ENCODE peak calls at places on chromosomes 6 and 20, in four cellular contexts. F, N, B and C are unnamed samples.

GRCh38 chr6:62819640-62820039 is 391.6 kb upstream of the FKBP1C start:
- DNase-seq in N (no peak), F (no peak), B (no peak), C (no peak)

GRCh38 chr20:57950764-57951163 is 240.9 kb upstream of the PMEPA1 start:
- DNase-seq in B (no peak), N (no peak), F (no peak), C (no peak)

GRCh38 chr6:159935065-159935464 is 33.8 kb upstream of the IGF2R start:
- DNase-seq in B (no peak), F (no peak), N (no peak), C (no peak)

GRCh38 chr6:56507517-56507916 is 135.2 kb downstream of the DST start:
- DNase-seq in B (no peak), N (no peak), F (peak; percentile 56), C (peak; percentile 30)

GRCh38 chr20:41900292-41900691 is 282.1 kb upstream of the CHD6 start:
- DNase-seq in F (no peak), N (no peak), B (no peak), C (no peak)

GRCh38 chr20:25249198-25249931 is 1.5 kb downstream of the PYGB start:
- DNase-seq in N (no peak), B (no peak), F (no peak), C (no peak)

GRCh38 chr6:166757226-166758135 is 130.4 kb upstream of the RPS6KA2 start:
- DNase-seq in F (no peak), B (peak; percentile 51), N (peak; percentile 41), C (no peak)

GRCh38 chr6:16711551-16712249 is 49.6 kb downstream of the ATXN1 start:
- DNase-seq in N (no peak), F (no peak), B (no peak), C (no peak)

GRCh38 chr20:14444106-14444505 is 106.7 kb upstream of the FLRT3 start:
- DNase-seq in F (no peak), N (no peak), B (no peak), C (no peak)

GRCh38 chr6:25054469-25054868 is 118.7 kb upstream of the RIPOR2 start:
- DNase-seq in N (no peak), B (no peak), F (no peak), C (no peak)

GRCh38 chr20:24332956-24333355 is 136.5 kb upstream of the SYNDIG1 start:
- DNase-seq in B (no peak), F (no peak), N (no peak), C (no peak)

GRCh38 chr6:152948150-152948768 is 34.6 kb downstream of the FBXO5 start:
- DNase-seq in F (no peak), N (peak; percentile 60), B (peak; percentile 56), C (no peak)

GRCh38 chr6:3229566-3230274 is 2.3 kb upstream of the TUBB2B start:
- DNase-seq in F (no peak), N (peak; percentile 46), B (peak; percentile 75), C (no peak)

GRCh38 chr20:35660122-35660937 is 4.4 kb downstream of the CPNE1 start:
- DNase-seq in F (no peak), N (no peak), B (no peak), C (no peak)

GRCh38 chr20:58306421-58307261 is 2.9 kb upstream of the RAB22A start:
- DNase-seq in B (no peak), N (no peak), F (peak; percentile 60), C (peak; percentile 69)

GRCh38 chr20:31664696-31665354 is 27.1 kb downstream of the COX4I2 start:
- DNase-seq in F (peak; percentile 66), B (no peak), N (no peak), C (peak; percentile 47)
- H3K4me1 ChIP-seq in F (peaks cover 51% of the 10 kb centered on the region), B (peaks cover 11% of the 10 kb centered on the region), N (peaks cover 6% of the 10 kb centered on the region), C (peaks cover 81% of the 10 kb centered on the region)

GRCh38 chr6:108961077-108961476 is 112.9 kb downstream of the ARMC2 start:
- DNase-seq in B (no peak), F (no peak), N (no peak), C (no peak)

GRCh38 chr6:108957221-108957620 is 109.0 kb downstream of the ARMC2 start:
- DNase-seq in N (no peak), F (no peak), B (peak; percentile 21), C (no peak)

GRCh38 chr6:108960601-108961000 is 112.4 kb downstream of the ARMC2 start:
- DNase-seq in B (no peak), N (no peak), F (no peak), C (no peak)

GRCh38 chr6:108959972-108960582 is 111.9 kb downstream of the ARMC2 start:
- DNase-seq in B (no peak), F (no peak), N (no peak), C (no peak)

DNA sequence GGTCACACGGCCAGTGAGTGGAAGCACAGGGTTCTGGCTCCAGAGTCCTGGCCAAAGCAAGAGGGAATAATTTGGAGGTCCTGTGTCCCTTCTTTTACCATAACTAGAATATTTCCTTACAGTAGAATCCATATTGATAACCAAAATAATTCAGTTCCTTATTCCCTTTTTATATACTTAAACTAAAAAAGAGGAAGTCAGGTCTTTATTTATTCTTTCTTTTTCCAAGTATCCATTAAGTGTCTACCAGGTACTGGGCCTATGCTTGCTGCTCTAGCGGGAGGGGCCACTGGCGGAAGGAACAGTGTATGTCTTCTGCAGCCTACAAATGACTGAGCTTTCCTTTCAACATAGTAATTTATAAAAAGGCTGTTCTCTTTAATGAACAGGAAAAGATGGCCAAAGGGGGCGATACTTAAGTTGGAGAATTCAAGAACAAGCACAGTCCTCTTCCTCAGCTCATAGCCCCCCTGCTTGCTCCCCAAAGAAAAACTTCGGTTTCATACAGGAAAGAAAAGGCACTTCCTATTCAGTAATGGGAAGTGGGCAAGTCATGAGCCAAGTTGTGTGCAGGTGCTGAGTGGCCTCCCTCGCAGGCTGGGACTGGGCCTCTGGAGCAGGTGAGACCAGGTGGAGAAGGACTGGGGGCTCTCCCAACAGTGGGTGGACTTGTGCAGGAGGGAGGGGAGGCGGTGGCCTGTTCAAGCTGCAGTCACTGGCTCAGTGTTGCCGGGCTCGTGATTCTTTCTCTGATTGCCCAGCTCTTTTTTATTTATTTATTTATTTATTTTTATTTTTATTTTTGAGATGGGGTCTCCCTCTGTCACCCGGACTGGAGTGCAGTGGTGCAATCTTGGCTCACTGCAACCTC is 110.9 kb downstream of the ARMC2 start:
- DNase-seq in F (no peak), N (no peak), B (no peak), C (no peak)
- H3K4me3 ChIP-seq in F (no peak overlapping the region), N (no peak overlapping the region), B (no peak overlapping the region), C (no peak overlapping the region)

GRCh38 chr6:32950449-32950848 is 2.4 kb downstream of the HLA-DMA start:
- DNase-seq in N (no peak), F (no peak), B (no peak), C (no peak)
- H3K27ac ChIP-seq in N (no peak overlapping the region), F (no peak overlapping the region), B (no peak overlapping the region), C (no peak overlapping the region)

GRCh38 chr6:111773501-111774345 is 99.5 kb downstream of the FYN start:
- DNase-seq in B (no peak), N (no peak), F (no peak), C (no peak)
- H3K4me1 ChIP-seq in B (peaks cover 18% of the 10 kb centered on the region), N (no peaks in the 10 kb centered on the region), F (no peaks in the 10 kb centered on the region), C (no peaks in the 10 kb centered on the region)

GRCh38 chr6:20364327-20364726 is 37.4 kb upstream of the E2F3 start:
- DNase-seq in F (no peak), B (no peak), N (no peak), C (no peak)

GRCh38 chr6:20362623-20363022 is 39.1 kb upstream of the E2F3 start:
- DNase-seq in N (no peak), F (no peak), B (no peak), C (no peak)

GRCh38 chr6:20365456-20365855 is 36.2 kb upstream of the E2F3 start:
- DNase-seq in B (no peak), N (no peak), F (no peak), C (no peak)

GRCh38 chr6:20367716-20368485 is 33.8 kb upstream of the E2F3 start:
- DNase-seq in B (no peak), N (no peak), F (no peak), C (no peak)

DNA sequence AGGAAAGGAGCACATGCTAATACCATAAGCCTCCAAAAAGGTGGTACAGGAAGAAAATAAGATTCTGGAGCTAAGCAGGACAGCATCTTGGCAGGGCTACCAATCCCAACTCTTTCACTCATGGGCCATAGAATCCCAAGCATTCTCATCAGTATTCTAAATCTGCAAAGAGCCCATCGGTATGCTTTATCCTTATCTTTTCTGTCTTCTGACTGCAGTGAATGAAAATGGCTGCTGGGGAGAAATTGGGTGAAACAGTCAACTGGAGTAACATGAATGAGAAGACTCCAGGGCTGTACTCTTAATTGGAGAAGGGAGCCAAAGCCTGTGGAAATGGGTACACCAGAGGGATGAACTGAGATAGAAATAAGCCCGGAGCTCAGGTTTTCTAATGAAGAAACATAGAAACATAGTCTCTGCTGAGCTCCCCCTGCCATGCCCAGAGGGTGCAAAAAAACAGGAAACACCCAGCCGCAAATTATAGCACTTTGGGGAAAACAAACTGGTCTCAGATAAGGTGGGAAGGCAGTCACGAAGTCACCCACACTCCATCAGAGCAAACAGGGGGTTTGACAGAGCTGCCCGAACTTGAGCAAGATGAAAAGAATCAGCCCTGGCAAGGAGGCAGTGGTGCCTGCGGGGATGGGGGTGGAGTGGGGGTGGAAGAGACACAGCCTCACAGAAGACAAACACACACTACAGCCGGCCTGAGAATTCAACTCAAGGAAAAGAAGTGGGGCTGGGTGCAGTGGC is 35.4 kb upstream of the E2F3 start:
- DNase-seq in B (no peak), N (no peak), F (no peak), C (no peak)
- H3K4me3 ChIP-seq in B (no peak overlapping the region), N (no peak overlapping the region), F (no peak overlapping the region), C (no peak overlapping the region)

DNA sequence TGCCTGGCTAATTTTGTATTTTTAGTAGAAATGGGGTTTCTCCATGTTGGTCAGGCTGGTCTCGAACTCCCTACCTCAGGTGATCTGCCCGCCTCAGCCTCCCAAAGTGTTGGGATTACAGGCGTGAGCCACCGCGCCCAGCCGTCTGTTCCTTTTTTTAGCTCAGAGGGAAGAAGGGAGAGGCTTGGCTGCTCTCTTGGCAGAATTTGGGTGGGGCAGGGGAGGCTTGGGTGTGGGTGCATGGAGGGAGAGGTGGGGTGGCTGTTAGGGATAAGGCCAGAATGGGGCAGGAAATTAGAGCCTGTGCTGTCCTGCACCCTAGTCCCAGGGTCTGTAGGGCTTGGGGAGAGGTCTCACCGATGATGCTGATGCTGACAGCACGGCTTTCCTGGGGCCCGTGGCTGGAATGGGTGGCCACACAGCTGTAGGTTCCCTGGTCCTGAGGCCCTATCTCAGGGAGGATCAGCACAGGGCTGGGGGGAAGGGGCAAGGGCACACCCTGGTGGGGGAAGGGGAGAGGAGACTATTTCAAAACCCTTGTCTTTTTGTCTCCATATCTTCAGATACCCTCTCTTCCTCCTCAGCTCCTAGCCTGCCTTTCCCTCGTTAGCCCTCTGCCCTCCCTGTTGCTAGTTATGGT is 2.0 kb downstream of the AGER start:
- DNase-seq in B (no peak), F (no peak), N (no peak), C (no peak)
- H3K27ac ChIP-seq in B (no peak overlapping the region), F (no peak overlapping the region), N (peak overlapping the region; percentile 71), C (peak overlapping the region; percentile 50)